ENCODE peak calls at places on chromosomes 5 and 9, in four cellular contexts. V, I, B and Q are unnamed samples.

GRCh38 chr5:83844320-83845068 is 123.8 kb upstream of the HAPLN1 start:
- DNase-seq in V (no peak), I (no peak), B (no peak), Q (peak)

GRCh38 chr9:131008909-131009618 is at the start of gene LAMC3:
- DNase-seq in V (no peak), I (peak), B (peak), Q (peak)

GRCh38 chr9:129480227-129480626 is 140.7 kb downstream of the C9orf50 start:
- DNase-seq in V (no peak), I (no peak), B (no peak), Q (no peak)

GRCh38 chr5:172630961-172631360 is 10.1 kb upstream of the NEURL1B start:
- DNase-seq in V (no peak), I (no peak), B (peak), Q (no peak)

GRCh38 chr5:66860199-66860975 is 264.2 kb downstream of the MAST4 start:
- DNase-seq in V (no peak), I (no peak), B (no peak), Q (no peak)

GRCh38 chr9:89144242-89144641 is 34.4 kb downstream of the SHC3 start:
- DNase-seq in V (no peak), I (no peak), B (no peak), Q (no peak)

GRCh38 chr5:167284491-167284890 is 1007.0 kb upstream of the WWC1 start:
- DNase-seq in V (peak), I (no peak), B (no peak), Q (peak)

GRCh38 chr5:97355775-97356174 is 172.7 kb upstream of the RIOK2 start:
- DNase-seq in V (no peak), I (no peak), B (no peak), Q (no peak)

GRCh38 chr5:54764691-54765090 is 220.7 kb downstream of the ESM1 start:
- DNase-seq in V (no peak), I (no peak), B (no peak), Q (no peak)

GRCh38 chr9:24652181-24652580 is 106.5 kb upstream of the IZUMO3 start:
- DNase-seq in V (no peak), I (no peak), B (no peak), Q (no peak)

GRCh38 chr5:79133121-79133656 is 21.6 kb downstream of the BHMT start:
- DNase-seq in V (peak), I (peak), B (no peak), Q (no peak)

GRCh38 chr9:70419546-70420266 is 5.2 kb upstream of the KLF9 start:
- DNase-seq in V (peak), I (peak), B (peak), Q (peak)

GRCh38 chr9:13364271-13364670 is 84.8 kb upstream of the MPDZ start:
- DNase-seq in V (no peak), I (no peak), B (no peak), Q (no peak)

GRCh38 chr9:124769451-124770358 is 1.4 kb downstream of the NR6A1 start:
- DNase-seq in V (peak), I (peak), B (peak), Q (peak)

GRCh38 chr9:123787411-123787810 is 142.5 kb downstream of the DENND1A start:
- DNase-seq in V (no peak), I (no peak), B (no peak), Q (no peak)

GRCh38 chr9:136084191-136084944 is 10.7 kb downstream of the NACC2 start:
- DNase-seq in V (no peak), I (no peak), B (no peak), Q (no peak)

GRCh38 chr9:91131433-91131839 is 230.3 kb downstream of the AUH start:
- DNase-seq in V (peak), I (no peak), B (no peak), Q (peak)

GRCh38 chr9:110875275-110875674 is 163.0 kb downstream of the LPAR1 start:
- DNase-seq in V (no peak), I (peak), B (peak), Q (no peak)

GRCh38 chr9:130407916-130408659 is 36.7 kb upstream of the ASS1 start:
- DNase-seq in V (no peak), I (no peak), B (no peak), Q (no peak)

GRCh38 chr5:65742565-65743231 is 20.7 kb downstream of the NLN start:
- DNase-seq in V (peak), I (peak), B (no peak), Q (peak)

GRCh38 chr9:76895186-76895585 is 10.7 kb downstream of the PRUNE2 start:
- DNase-seq in V (peak), I (no peak), B (no peak), Q (no peak)

GRCh38 chr9:37978983-37979382 is 75.1 kb upstream of the SLC25A51 start:
- DNase-seq in V (no peak), I (no peak), B (no peak), Q (no peak)

GRCh38 chr9:123225995-123226394 is 42.4 kb downstream of the STRBP start:
- DNase-seq in V (no peak), I (no peak), B (no peak), Q (peak)

GRCh38 chr5:159195775-159196174 is 13.6 kb downstream of the RNF145 start:
- DNase-seq in V (no peak), I (no peak), B (no peak), Q (no peak)

GRCh38 chr5:36703245-36703860 is 96.9 kb downstream of the SLC1A3 start:
- DNase-seq in V (no peak), I (no peak), B (no peak), Q (no peak)

GRCh38 chr5:94544784-94545318 is 73.6 kb downstream of the KIAA0825 start:
- DNase-seq in V (no peak), I (no peak), B (no peak), Q (no peak)

GRCh38 chr5:10355071-10355889 is 1.8 kb downstream of the MARCHF6 start:
- DNase-seq in V (peak), I (no peak), B (no peak), Q (no peak)

GRCh38 chr9:77099388-77099787 is 77.9 kb upstream of the VPS13A start:
- DNase-seq in V (no peak), I (no peak), B (peak), Q (no peak)

GRCh38 chr5:84274585-84275468 is 109.9 kb downstream of the EDIL3 start:
- DNase-seq in V (peak), I (peak), B (peak), Q (peak)

GRCh38 chr9:91734371-91734981 is 215.6 kb downstream of the ROR2 start:
- DNase-seq in V (peak), I (peak), B (peak), Q (peak)

GRCh38 chr9:108057421-108058136 is 568.0 kb upstream of the KLF4 start:
- DNase-seq in V (peak), I (no peak), B (no peak), Q (peak)

GRCh38 chr5:116622375-116623075 is 47.9 kb upstream of the SEMA6A start:
- DNase-seq in V (no peak), I (no peak), B (no peak), Q (no peak)

GRCh38 chr5:181133610-181134231 is 2.8 kb upstream of the OR2V1 start:
- DNase-seq in V (peak), I (no peak), B (no peak), Q (peak)

GRCh38 chr5:135371738-135372232 is 27.2 kb downstream of the MACROH2A1 start:
- DNase-seq in V (no peak), I (no peak), B (no peak), Q (no peak)

GRCh38 chr9:114822708-114823107 is 16.9 kb upstream of the TNFSF15 start:
- DNase-seq in V (no peak), I (no peak), B (no peak), Q (no peak)